ENCODE peak calls at places on chromosomes 3 and 15, in seven cellular contexts. Y is HCT116, X is HepG2, S is K562, V is GM12878, Q is SK-N-SH, K is H1. F is an unnamed sample.

GRCh38 chr15:74958320-74958907 is 1.8 kb upstream of the RPP25 start:
- DNase-seq in V (no peak), S (no peak), Q (peak; percentile 62), Y (no peak), X (peak; percentile 68), K (no peak), F (peak; percentile 42)

GRCh38 chr15:50888054-50888453 is 20.4 kb upstream of the AP4E1 start:
- DNase-seq in Q (no peak), S (no peak), X (no peak), V (no peak), K (no peak), Y (no peak), F (no peak)

GRCh38 chr15:100684591-100684990 is 82.2 kb downstream of the ASB7 start:
- DNase-seq in Q (no peak), Y (no peak), X (no peak), K (no peak), V (no peak), S (no peak), F (no peak)

GRCh38 chr3:11001020-11001657 is 8.6 kb downstream of the SLC6A1 start:
- DNase-seq in S (peak; percentile 28), K (no peak), V (no peak), Y (no peak), Q (peak; percentile 64), X (peak; percentile 16), F (no peak)

GRCh38 chr15:89494941-89495637 is 1.3 kb downstream of the RHCG start:
- DNase-seq in Y (no peak), Q (no peak), X (no peak), K (no peak), V (no peak), S (peak; percentile 45), F (peak; percentile 42)

GRCh38 chr3:35721628-35722027 is 82.3 kb downstream of the ARPP21 start:
- DNase-seq in Y (no peak), V (no peak), S (no peak), Q (no peak), K (no peak), X (no peak), F (no peak)

GRCh38 chr15:98779463-98780071 is 131.2 kb downstream of the IGF1R start:
- DNase-seq in S (peak; percentile 50), Y (peak; percentile 49), Q (peak; percentile 76), X (peak; percentile 64), V (peak; percentile 41), K (peak; percentile 82), F (peak; percentile 37)

GRCh38 chr15:31365655-31366127 is 39.1 kb downstream of the KLF13 start:
- DNase-seq in X (no peak), S (peak; percentile 86), Y (no peak), V (no peak), Q (peak; percentile 78), K (peak; percentile 44), F (peak; percentile 23)

GRCh38 chr15:71747128-71748083 is 62.9 kb upstream of the NR2E3 start:
- DNase-seq in Y (peak; percentile 90), K (no peak), X (peak; percentile 87), S (no peak), Q (no peak), V (no peak), F (peak; percentile 29)

GRCh38 chr3:14915636-14916222 is 31.7 kb upstream of the NR2C2 start:
- DNase-seq in V (no peak), K (no peak), S (no peak), Q (no peak), Y (no peak), X (no peak), F (peak; percentile 62)

GRCh38 chr3:69983546-69984265 is 15.8 kb upstream of the SAMMSON start:
- DNase-seq in K (no peak), S (no peak), Q (no peak), V (no peak), X (no peak), Y (no peak), F (no peak)

GRCh38 chr3:72043212-72044133 is 258.5 kb upstream of the PROK2 start:
- DNase-seq in Q (no peak), K (no peak), Y (no peak), X (no peak), S (no peak), V (peak; percentile 15), F (no peak)

GRCh38 chr3:71067977-71068376 is 515.6 kb downstream of the FOXP1 start:
- DNase-seq in Y (no peak), Q (no peak), X (peak; percentile 29), V (no peak), K (no peak), S (no peak), F (no peak)

GRCh38 chr3:105957722-105958121 is 88.9 kb upstream of the CBLB start:
- DNase-seq in Q (no peak), V (no peak), K (no peak), X (no peak), S (no peak), Y (no peak), F (no peak)

GRCh38 chr3:43481325-43481860 is 140.4 kb downstream of the ANO10 start:
- DNase-seq in S (no peak), V (no peak), Q (no peak), Y (no peak), K (peak; percentile 23), X (no peak), F (peak; percentile 24)

GRCh38 chr3:42477696-42478095 is 24.7 kb upstream of the VIPR1 start:
- DNase-seq in S (no peak), K (no peak), V (no peak), X (no peak), Q (no peak), Y (no peak), F (no peak)

GRCh38 chr3:158718490-158719170 is 13.6 kb downstream of the RARRES1 start:
- DNase-seq in X (no peak), V (no peak), K (no peak), Q (no peak), Y (peak; percentile 73), S (no peak), F (no peak)

GRCh38 chr3:19173945-19174344 is 25.6 kb downstream of the KCNH8 start:
- DNase-seq in X (no peak), V (no peak), Y (no peak), Q (peak; percentile 15), S (no peak), K (peak; percentile 1), F (no peak)

GRCh38 chr3:62562017-62562416 is 188.7 kb upstream of the FEZF2 start:
- DNase-seq in Q (no peak), Y (no peak), V (no peak), K (no peak), S (no peak), X (no peak), F (no peak)

GRCh38 chr15:56910801-56911200 is 7.6 kb upstream of the TCF12 start:
- DNase-seq in Q (no peak), Y (no peak), S (no peak), X (no peak), V (no peak), K (no peak), F (no peak)

GRCh38 chr3:13537926-13538325 is 11.0 kb upstream of the FBLN2 start:
- DNase-seq in S (peak; percentile 53), Y (peak; percentile 88), X (no peak), K (no peak), Q (no peak), V (no peak), F (no peak)

GRCh38 chr3:152835311-152836102 is 576 bp downstream of the P2RY1 start:
- DNase-seq in K (no peak), Y (no peak), X (no peak), S (peak; percentile 56), Q (peak; percentile 62), V (no peak), F (no peak)

GRCh38 chr3:122353901-122354401 is 28.9 kb downstream of the CSTA start:
- DNase-seq in X (no peak), V (no peak), K (no peak), Q (no peak), Y (no peak), S (no peak), F (no peak)

GRCh38 chr3:48034000-48034516 is 17.8 kb upstream of the MAP4 start:
- DNase-seq in X (peak; percentile 59), S (no peak), V (no peak), Y (peak; percentile 80), K (no peak), Q (peak; percentile 33), F (no peak)

GRCh38 chr15:84835661-84836384 is 18.7 kb downstream of the ALPK3 start:
- DNase-seq in Q (no peak), X (no peak), K (no peak), Y (no peak), V (no peak), S (no peak), F (no peak)

GRCh38 chr3:161221881-161222600 is 930 bp downstream of the NMD3 start:
- DNase-seq in Y (no peak), K (no peak), V (no peak), Q (peak; percentile 37), S (no peak), X (no peak), F (no peak)

GRCh38 chr3:142976621-142977398 is 13.3 kb upstream of the PAQR9 start:
- DNase-seq in S (peak; percentile 78), Y (peak; percentile 61), X (peak; percentile 76), Q (peak; percentile 66), V (no peak), K (no peak), F (peak; percentile 61)
- TF ChIP-seq JUND in S (peak; percentile 99), Y (peak; percentile 86), X (peak; percentile 93), Q (peak; percentile 88), V (no peak), K (no peak), F (peak; percentile 69)

GRCh38 chr3:115667175-115668065 is 44.1 kb downstream of the GAP43 start:
- DNase-seq in Y (no peak), X (no peak), V (no peak), S (no peak), Q (no peak), K (no peak), F (no peak)
- TF ChIP-seq JUND in Y (no peak), X (no peak), V (no peak), S (no peak), Q (no peak), K (no peak), F (no peak)

DNA sequence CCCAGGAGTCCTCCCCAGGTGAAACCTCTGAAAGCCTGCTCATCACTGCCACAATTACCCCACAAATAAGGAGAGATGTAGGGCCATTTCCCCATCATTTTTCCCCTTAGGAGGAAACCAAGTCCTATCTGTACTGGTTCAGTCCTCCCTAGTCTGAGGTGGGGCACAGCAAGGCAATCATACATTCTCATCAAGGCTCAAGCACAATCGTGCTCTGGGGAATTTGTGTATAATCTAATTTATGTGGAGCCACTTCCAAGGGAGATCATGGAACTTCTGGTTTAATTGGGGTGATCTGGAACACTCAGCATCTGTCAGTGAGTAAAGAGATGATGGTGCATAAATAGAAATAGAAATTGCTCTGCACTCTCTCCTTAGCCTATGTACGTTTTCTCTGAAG is 546.9 kb downstream of the IGSF11 start:
- DNase-seq in S (no peak), Q (no peak), V (no peak), X (no peak), Y (no peak), K (no peak), F (no peak)
- TF ChIP-seq JUND in S (no peak), Q (no peak), V (no peak), X (no peak), Y (no peak), K (no peak), F (no peak)

DNA sequence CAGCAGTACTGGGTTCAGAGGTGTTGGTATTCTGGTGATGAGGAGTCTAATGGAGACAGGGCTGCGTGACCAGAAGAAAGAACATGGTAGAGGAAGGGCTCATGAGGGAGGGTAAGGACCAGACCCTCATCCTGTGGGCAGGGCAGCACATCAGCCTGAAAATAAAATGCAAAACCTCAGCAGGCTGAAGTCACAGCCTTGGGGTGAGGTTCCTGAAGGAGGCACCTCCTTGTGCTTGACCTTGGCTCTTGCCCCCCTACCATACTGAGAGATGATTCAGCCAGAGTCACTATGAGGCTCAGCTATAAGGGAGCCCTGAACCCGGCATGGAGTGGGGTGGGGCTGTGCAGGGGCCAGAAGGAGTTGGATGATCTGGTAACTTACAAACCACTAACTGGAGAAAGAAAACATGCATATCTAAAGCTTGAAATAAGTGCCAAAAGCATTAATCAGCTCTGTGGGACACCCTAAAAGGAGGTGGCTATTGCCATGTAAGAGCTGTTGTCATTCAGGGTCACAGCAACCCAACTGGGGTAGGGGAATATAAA is 60.2 kb downstream of the CORO2B start:
- DNase-seq in Y (no peak), V (no peak), X (no peak), K (no peak), Q (no peak), S (no peak), F (no peak)
- TF ChIP-seq JUND in Y (no peak), V (no peak), X (no peak), K (no peak), Q (no peak), S (no peak), F (no peak)